ENCODE peak calls at places on chromosomes 4 and X, in six cellular contexts. One of them, this sample, is unnamed.

GRCh38 chr4:70023218-70023617 is 5.0 kb upstream of the HTN3 start:
- DNase-seq in H4: no peak
- DNase-seq in WTC11: no peak
- DNase-seq in HL-60: no peak
- DNase-seq in activated CD4-positive, alpha-beta T cell treated with anti-CD3 and anti-CD28 coated beads for 24 hours: no peak
- DNase-seq in PC-3: no peak
- DNase-seq in this sample: no peak

GRCh38 chr4:16583764-16584163 is 314.7 kb downstream of the LDB2 start:
- DNase-seq in HL-60: no peak
- DNase-seq in WTC11: no peak
- DNase-seq in activated CD4-positive, alpha-beta T cell treated with anti-CD3 and anti-CD28 coated beads for 24 hours: no peak
- DNase-seq in PC-3: peak
- DNase-seq in H4: no peak
- DNase-seq in this sample: no peak

GRCh38 chrX:12013220-12013619 is 125.1 kb upstream of the FRMPD4 start:
- DNase-seq in HL-60: no peak
- DNase-seq in H4: peak
- DNase-seq in activated CD4-positive, alpha-beta T cell treated with anti-CD3 and anti-CD28 coated beads for 24 hours: no peak
- DNase-seq in WTC11: no peak
- DNase-seq in PC-3: peak
- DNase-seq in this sample: peak

GRCh38 chr4:155392486-155393184 is 15.9 kb upstream of the MAP9 start:
- DNase-seq in HL-60: no peak
- DNase-seq in H4: peak
- DNase-seq in WTC11: no peak
- DNase-seq in activated CD4-positive, alpha-beta T cell treated with anti-CD3 and anti-CD28 coated beads for 24 hours: no peak
- DNase-seq in PC-3: peak
- DNase-seq in this sample: peak

GRCh38 chr4:133493776-133494175 is 344.7 kb downstream of the PCDH10 start:
- DNase-seq in activated CD4-positive, alpha-beta T cell treated with anti-CD3 and anti-CD28 coated beads for 24 hours: no peak
- DNase-seq in PC-3: no peak
- DNase-seq in WTC11: no peak
- DNase-seq in HL-60: no peak
- DNase-seq in H4: no peak
- DNase-seq in this sample: peak

GRCh38 chr4:7872264-7872771 is 67.3 kb downstream of the AFAP1 start:
- DNase-seq in PC-3: peak
- DNase-seq in HL-60: no peak
- DNase-seq in activated CD4-positive, alpha-beta T cell treated with anti-CD3 and anti-CD28 coated beads for 24 hours: no peak
- DNase-seq in WTC11: no peak
- DNase-seq in H4: peak
- DNase-seq in this sample: peak

GRCh38 chr4:26916195-26916594 is 55.6 kb downstream of the STIM2 start:
- DNase-seq in HL-60: no peak
- DNase-seq in H4: no peak
- DNase-seq in activated CD4-positive, alpha-beta T cell treated with anti-CD3 and anti-CD28 coated beads for 24 hours: no peak
- DNase-seq in PC-3: no peak
- DNase-seq in WTC11: no peak
- DNase-seq in this sample: peak

GRCh38 chr4:90495211-90495610 is 368.0 kb downstream of the CCSER1 start:
- DNase-seq in HL-60: no peak
- DNase-seq in PC-3: no peak
- DNase-seq in activated CD4-positive, alpha-beta T cell treated with anti-CD3 and anti-CD28 coated beads for 24 hours: no peak
- DNase-seq in H4: no peak
- DNase-seq in WTC11: no peak
- DNase-seq in this sample: peak

GRCh38 chrX:142616636-142617035 is 409.1 kb upstream of the SPANXN4 start:
- DNase-seq in WTC11: no peak
- DNase-seq in H4: no peak
- DNase-seq in PC-3: no peak
- DNase-seq in activated CD4-positive, alpha-beta T cell treated with anti-CD3 and anti-CD28 coated beads for 24 hours: no peak
- DNase-seq in HL-60: no peak
- DNase-seq in this sample: no peak

GRCh38 chr4:3361896-3362295 is 69.1 kb downstream of the RGS12 start:
- DNase-seq in H4: no peak
- DNase-seq in activated CD4-positive, alpha-beta T cell treated with anti-CD3 and anti-CD28 coated beads for 24 hours: no peak
- DNase-seq in WTC11: no peak
- DNase-seq in HL-60: no peak
- DNase-seq in PC-3: no peak
- DNase-seq in this sample: no peak

GRCh38 chrX:131734621-131735020 is 190.7 kb downstream of the OR13H1 start:
- DNase-seq in activated CD4-positive, alpha-beta T cell treated with anti-CD3 and anti-CD28 coated beads for 24 hours: peak
- DNase-seq in H4: no peak
- DNase-seq in PC-3: no peak
- DNase-seq in HL-60: no peak
- DNase-seq in WTC11: no peak
- DNase-seq in this sample: no peak

GRCh38 chrX:26557691-26558321 is 341.8 kb downstream of the MAGEB5 start:
- DNase-seq in activated CD4-positive, alpha-beta T cell treated with anti-CD3 and anti-CD28 coated beads for 24 hours: no peak
- DNase-seq in PC-3: no peak
- DNase-seq in H4: no peak
- DNase-seq in WTC11: peak
- DNase-seq in HL-60: no peak
- DNase-seq in this sample: no peak

GRCh38 chr4:142558851-142559250 is 287.2 kb downstream of the INPP4B start:
- DNase-seq in WTC11: no peak
- DNase-seq in activated CD4-positive, alpha-beta T cell treated with anti-CD3 and anti-CD28 coated beads for 24 hours: no peak
- DNase-seq in PC-3: no peak
- DNase-seq in H4: no peak
- DNase-seq in HL-60: no peak
- DNase-seq in this sample: no peak

GRCh38 chr4:51909236-51909703 is 66.3 kb downstream of the DCUN1D4 start:
- DNase-seq in PC-3: no peak
- DNase-seq in WTC11: no peak
- DNase-seq in activated CD4-positive, alpha-beta T cell treated with anti-CD3 and anti-CD28 coated beads for 24 hours: no peak
- DNase-seq in HL-60: no peak
- DNase-seq in H4: no peak
- DNase-seq in this sample: no peak

GRCh38 chr4:173056708-173057107 is 111.9 kb upstream of the GALNT7 start:
- DNase-seq in HL-60: no peak
- DNase-seq in activated CD4-positive, alpha-beta T cell treated with anti-CD3 and anti-CD28 coated beads for 24 hours: no peak
- DNase-seq in PC-3: no peak
- DNase-seq in WTC11: no peak
- DNase-seq in H4: no peak
- DNase-seq in this sample: no peak

GRCh38 chr4:100017627-100018310 is 67.7 kb upstream of the H2AZ1 start:
- DNase-seq in WTC11: no peak
- DNase-seq in H4: no peak
- DNase-seq in HL-60: no peak
- DNase-seq in activated CD4-positive, alpha-beta T cell treated with anti-CD3 and anti-CD28 coated beads for 24 hours: no peak
- DNase-seq in PC-3: peak
- DNase-seq in this sample: peak

GRCh38 chr4:53654300-53654758 is 63.0 kb upstream of the LNX1 start:
- DNase-seq in H4: no peak
- DNase-seq in activated CD4-positive, alpha-beta T cell treated with anti-CD3 and anti-CD28 coated beads for 24 hours: no peak
- DNase-seq in PC-3: peak
- DNase-seq in WTC11: no peak
- DNase-seq in HL-60: no peak
- DNase-seq in this sample: peak

GRCh38 chrX:13415551-13415950 is 95.7 kb upstream of the ATXN3L start:
- DNase-seq in PC-3: no peak
- DNase-seq in activated CD4-positive, alpha-beta T cell treated with anti-CD3 and anti-CD28 coated beads for 24 hours: no peak
- DNase-seq in WTC11: no peak
- DNase-seq in H4: no peak
- DNase-seq in HL-60: no peak
- DNase-seq in this sample: no peak

GRCh38 chr4:124104101-124104500 is 608.4 kb downstream of the ANKRD50 start:
- DNase-seq in activated CD4-positive, alpha-beta T cell treated with anti-CD3 and anti-CD28 coated beads for 24 hours: no peak
- DNase-seq in PC-3: peak
- DNase-seq in HL-60: no peak
- DNase-seq in WTC11: no peak
- DNase-seq in H4: no peak
- DNase-seq in this sample: peak

GRCh38 chrX:74500555-74500954 is 79.3 kb downstream of the SLC16A2 start:
- DNase-seq in activated CD4-positive, alpha-beta T cell treated with anti-CD3 and anti-CD28 coated beads for 24 hours: no peak
- DNase-seq in H4: no peak
- DNase-seq in PC-3: no peak
- DNase-seq in WTC11: no peak
- DNase-seq in HL-60: no peak
- DNase-seq in this sample: no peak

GRCh38 chrX:2693123-2693438 is 2.0 kb downstream of the CD99 start:
- DNase-seq in H4: no peak
- DNase-seq in PC-3: no peak
- DNase-seq in WTC11: no peak
- DNase-seq in HL-60: no peak
- DNase-seq in activated CD4-positive, alpha-beta T cell treated with anti-CD3 and anti-CD28 coated beads for 24 hours: no peak
- DNase-seq in this sample: no peak

GRCh38 chrX:106894392-106894909 is 8.7 kb downstream of the RIPPLY1 start:
- DNase-seq in activated CD4-positive, alpha-beta T cell treated with anti-CD3 and anti-CD28 coated beads for 24 hours: peak
- DNase-seq in PC-3: peak
- DNase-seq in HL-60: peak
- DNase-seq in WTC11: peak
- DNase-seq in H4: peak
- DNase-seq in this sample: peak

GRCh38 chrX:19674041-19674769 is 158.9 kb upstream of the MAP3K15 start:
- DNase-seq in activated CD4-positive, alpha-beta T cell treated with anti-CD3 and anti-CD28 coated beads for 24 hours: no peak
- DNase-seq in H4: no peak
- DNase-seq in PC-3: peak
- DNase-seq in WTC11: no peak
- DNase-seq in HL-60: no peak
- DNase-seq in this sample: no peak